ENCODE peak calls at places on chromosomes 5 and 9, in five cellular contexts. H is neuronal stem cell, J is mesendoderm, M is IMR-90, S is mesenchymal stem cell. Z is an unnamed sample.
A peak's percentile ranks its signal among the peaks of the same experiment; 100 is the strongest.

GRCh38 chr9:99497641-99498040 is 275.6 kb downstream of the SEC61B start:
- DNase-seq in H (no peak), J (no peak), M (no peak), S (no peak), Z (no peak)

GRCh38 chr5:69206528-69207190 is 17.3 kb downstream of the CENPH start:
- DNase-seq in H (no peak), J (no peak), M (peak; percentile 54), S (peak; percentile 8), Z (no peak)

GRCh38 chr5:109907751-109908150 is 218.0 kb downstream of the MAN2A1 start:
- DNase-seq in H (no peak), J (peak; percentile 5), M (peak; percentile 13), S (peak; percentile 73), Z (no peak)

GRCh38 chr5:106876665-106877194 is 794.0 kb downstream of the EFNA5 start:
- DNase-seq in H (no peak), J (peak; percentile 71), M (no peak), S (no peak), Z (peak; percentile 64)

GRCh38 chr5:109347252-109347888 is 62.4 kb downstream of the PJA2 start:
- DNase-seq in H (no peak), J (no peak), M (no peak), S (no peak), Z (no peak)

GRCh38 chr9:82540175-82540574 is 522.8 kb downstream of the RASEF start:
- DNase-seq in H (no peak), J (no peak), M (no peak), S (no peak), Z (no peak)

GRCh38 chr5:16437974-16438373 is 27.6 kb downstream of the ZNF622 start:
- DNase-seq in H (no peak), J (no peak), M (no peak), S (no peak), Z (no peak)

GRCh38 chr5:81755320-81755719 is 4.4 kb upstream of the SSBP2 start:
- DNase-seq in H (no peak), J (peak; percentile 96), M (peak; percentile 89), S (peak; percentile 89), Z (no peak)

GRCh38 chr5:107157811-107158210 is 512.9 kb downstream of the EFNA5 start:
- DNase-seq in H (no peak), J (peak; percentile 8), M (no peak), S (no peak), Z (no peak)

GRCh38 chr5:95098012-95098411 is 186.9 kb downstream of the MCTP1 start:
- DNase-seq in H (no peak), J (no peak), M (no peak), S (no peak), Z (no peak)

GRCh38 chr9:27412963-27413362 is 111.1 kb upstream of the IFNK start:
- DNase-seq in H (no peak), J (no peak), M (no peak), S (no peak), Z (no peak)

GRCh38 chr5:128197911-128198522 is 114.5 kb downstream of the SLC12A2 start:
- DNase-seq in H (no peak), J (no peak), M (no peak), S (no peak), Z (no peak)

GRCh38 chr9:87292449-87293191 is 205.0 kb upstream of the DAPK1 start:
- DNase-seq in H (no peak), J (no peak), M (peak; percentile 58), S (peak; percentile 33), Z (no peak)

GRCh38 chr5:171092194-171092593 is 216.9 kb upstream of the TLX3 start:
- DNase-seq in H (no peak), J (peak; percentile 10), M (peak; percentile 68), S (peak; percentile 54), Z (no peak)

GRCh38 chr5:90294604-90295003 is 115.0 kb downstream of the CETN3 start:
- DNase-seq in H (no peak), J (peak; percentile 40), M (no peak), S (no peak), Z (no peak)

GRCh38 chr5:32522429-32523143 is 62.8 kb upstream of the SUB1 start:
- DNase-seq in H (no peak), J (no peak), M (peak; percentile 84), S (no peak), Z (no peak)

GRCh38 chr5:8520922-8521321 is 652.0 kb downstream of the MTRR start:
- DNase-seq in H (peak; percentile 35), J (no peak), M (no peak), S (no peak), Z (no peak)

GRCh38 chr9:27341545-27342294 is 44.8 kb upstream of the EQTN start:
- DNase-seq in H (no peak), J (no peak), M (no peak), S (no peak), Z (no peak)

GRCh38 chr9:99112750-99113417 is 8.0 kb downstream of the TGFBR1 start:
- DNase-seq in H (no peak), J (peak; percentile 43), M (no peak), S (no peak), Z (no peak)

GRCh38 chr9:73543727-73544126 is 392.1 kb downstream of the ANXA1 start:
- DNase-seq in H (no peak), J (no peak), M (no peak), S (no peak), Z (no peak)

DNA sequence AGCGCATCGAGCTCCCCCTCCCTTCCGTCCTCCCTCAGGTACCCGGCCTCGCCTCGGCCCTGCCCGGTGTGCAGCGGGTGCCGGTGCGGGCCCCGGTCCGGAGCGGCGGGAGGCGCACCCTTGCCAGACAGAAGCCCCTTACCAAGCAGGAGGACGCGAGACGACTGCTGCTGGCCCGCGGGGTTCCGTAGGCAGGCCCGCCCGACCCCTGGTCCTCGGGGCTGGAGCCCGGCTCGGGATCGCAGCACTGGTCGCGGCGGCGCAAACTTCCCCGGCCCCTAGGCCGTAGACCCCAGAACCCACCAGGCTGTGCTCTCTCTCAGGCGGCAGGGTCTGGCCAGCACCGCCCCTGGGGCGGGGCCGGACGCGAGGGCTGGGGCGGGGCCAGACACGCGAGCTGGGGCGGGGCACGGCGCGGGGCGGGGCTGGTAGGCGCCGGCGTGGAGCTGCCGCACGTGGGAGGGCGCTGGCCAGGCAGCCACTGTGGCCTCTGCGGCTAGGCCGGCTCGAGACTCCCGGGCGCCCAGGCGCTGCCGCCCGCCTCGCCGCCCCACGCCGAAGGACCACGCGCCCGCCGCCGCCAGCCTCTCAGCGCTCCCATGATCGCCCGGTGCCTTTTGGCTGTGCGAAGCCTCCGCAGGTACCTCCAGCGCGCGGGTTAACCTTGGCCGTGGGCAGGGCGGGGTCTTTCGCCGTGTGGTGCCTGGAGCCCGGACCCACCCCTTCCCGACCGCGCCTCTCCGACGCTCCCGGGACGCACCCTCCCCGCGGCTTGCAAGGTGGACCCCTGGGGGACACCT is at the start of the genes NLN and SGTB:
- DNase-seq in H (peak; percentile 86), J (peak; percentile 92), M (peak; percentile 66), S (peak; percentile 82), Z (peak; percentile 93)
- H2BK5ac ChIP-seq in H (peak within 1 kb of the TSS; percentile 94), J (peak within 1 kb of the TSS; percentile 73), M (peak within 1 kb of the TSS; percentile 59), S (peak within 1 kb of the TSS; percentile 77), Z (peak within 1 kb of the TSS; percentile 84)

GRCh38 chr5:168756517-168757391 is 177.6 kb upstream of the PANK3 start:
- DNase-seq in H (no peak), J (no peak), M (no peak), S (no peak), Z (no peak)

GRCh38 chr5:168752416-168753190 is 173.4 kb upstream of the PANK3 start:
- DNase-seq in H (no peak), J (no peak), M (no peak), S (no peak), Z (no peak)

GRCh38 chr5:168753691-168754254 is 174.6 kb upstream of the PANK3 start:
- DNase-seq in H (no peak), J (no peak), M (no peak), S (no peak), Z (no peak)

GRCh38 chr5:168752012-168752411 is 172.8 kb upstream of the PANK3 start:
- DNase-seq in H (no peak), J (no peak), M (no peak), S (no peak), Z (no peak)

DNA sequence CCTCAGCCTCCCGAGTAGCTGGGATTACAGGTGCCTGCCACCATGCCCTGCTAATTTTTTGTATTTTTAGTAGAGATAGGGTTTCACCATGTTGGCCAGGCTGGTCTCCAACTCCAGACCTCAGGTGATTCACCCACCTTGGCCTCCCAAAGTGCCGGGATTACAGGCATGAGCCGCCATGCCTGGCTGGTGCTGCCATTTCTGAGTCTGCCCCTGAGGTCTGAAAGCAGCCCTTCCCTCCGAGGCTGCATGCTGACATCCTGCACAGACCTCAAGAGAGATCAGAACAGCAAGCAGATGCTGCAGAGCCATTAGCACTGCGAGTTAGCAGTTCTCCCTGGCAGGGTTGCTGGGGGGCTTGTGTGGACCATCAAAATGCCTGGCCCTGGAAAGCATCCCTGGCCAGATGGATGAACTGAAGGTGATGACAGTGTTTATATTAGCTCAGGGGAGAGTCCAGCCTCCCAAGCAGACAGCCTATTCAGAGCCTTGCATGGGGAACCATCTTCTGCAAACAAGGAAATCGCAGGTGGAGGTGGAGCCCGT is 176.5 kb upstream of the PANK3 start:
- DNase-seq in H (no peak), J (no peak), M (no peak), S (no peak), Z (no peak)
- H3K4me3 ChIP-seq in H (no peak overlapping the region), J (no peak overlapping the region), M (no peak overlapping the region), S (no peak overlapping the region), Z (no peak overlapping the region)

DNA sequence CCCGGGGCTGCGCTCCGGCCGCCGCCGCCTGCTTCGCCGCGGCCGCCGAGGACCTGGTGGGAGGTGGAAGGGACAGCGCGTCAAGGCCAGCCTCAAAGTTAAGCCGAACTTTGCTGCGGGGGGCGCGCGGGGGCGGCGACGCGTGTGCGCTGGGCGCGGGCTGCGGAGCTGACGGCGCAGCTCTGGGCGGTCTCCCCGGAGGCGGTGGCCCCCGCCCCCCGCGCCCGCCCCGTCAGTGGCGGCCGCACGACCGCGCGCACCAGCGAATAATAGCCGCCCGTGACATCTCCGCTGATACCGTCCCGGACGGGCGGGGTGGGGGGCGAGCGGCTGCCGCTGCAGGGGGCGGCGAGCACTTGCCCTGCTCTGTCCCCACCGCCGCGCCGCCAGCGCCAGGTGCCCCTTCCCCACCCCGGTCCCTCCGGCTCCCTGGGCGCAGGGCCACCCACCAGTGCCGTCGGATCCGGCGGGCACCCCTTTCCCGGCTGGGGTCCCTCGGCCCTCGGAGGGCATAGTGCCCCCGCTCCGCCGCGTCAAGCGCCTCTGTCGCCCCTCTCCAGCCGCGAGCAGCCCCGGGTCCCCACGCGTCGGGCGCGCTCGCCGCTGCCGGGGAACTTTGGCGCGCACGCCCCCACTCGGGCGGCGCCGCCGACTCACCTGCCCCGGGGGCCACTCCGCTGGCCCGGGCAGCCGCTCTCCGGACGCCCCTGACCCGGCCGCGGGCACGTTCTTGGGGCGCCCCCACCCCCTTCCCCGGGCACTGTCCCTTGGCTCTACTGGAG is 772 bp upstream of the FAM78A start:
- DNase-seq in H (no peak), J (no peak), M (no peak), S (no peak), Z (no peak)
- H2BK15ac ChIP-seq in H (no peak overlapping the region), J (no peak overlapping the region), M (no peak overlapping the region), S (no peak overlapping the region), Z (no peak overlapping the region)

GRCh38 chr5:149452665-149453617 is 73.8 kb upstream of the IL17B start:
- DNase-seq in H (no peak), J (peak; percentile 96), M (peak; percentile 96), S (peak; percentile 99), Z (no peak)

GRCh38 chr5:149453618-149454415 is 74.7 kb upstream of the IL17B start:
- DNase-seq in H (no peak), J (no peak), M (no peak), S (no peak), Z (no peak)

GRCh38 chr5:149457393-149457763 is 78.3 kb upstream of the IL17B start:
- DNase-seq in H (no peak), J (no peak), M (no peak), S (no peak), Z (no peak)

GRCh38 chr5:149456597-149457392 is 77.7 kb upstream of the IL17B start:
- DNase-seq in H (no peak), J (no peak), M (no peak), S (peak; percentile 79), Z (no peak)

GRCh38 chr5:149455889-149456409 is 76.9 kb upstream of the IL17B start:
- DNase-seq in H (no peak), J (no peak), M (peak; percentile 86), S (peak; percentile 89), Z (no peak)
- H2BK5ac ChIP-seq in H (no peak overlapping the region), J (no peak overlapping the region), M (peak overlapping the region; percentile 97), S (no peak overlapping the region), Z (no peak overlapping the region)